ENCODE peak calls at places on chromosomes 11 and 22, in six cellular contexts. V, E, X, R, A and O are unnamed samples. For H3K4me1, the result is how much of the 10 kb centered on the place peaks cover.

GRCh38 chr22:17368727-17369552 is at the start of gene CECR2:
- DNase-seq in V (peak), A (peak), X (no peak), R (peak), E (peak), O (peak)

GRCh38 chr22:36221799-36222751 is 17.3 kb downstream of the APOL2 start:
- DNase-seq in V (no peak), X (peak), A (peak), R (peak), E (no peak), O (peak)

GRCh38 chr11:68813778-68814177 is 27.9 kb downstream of the CPT1A start:
- DNase-seq in V (no peak), X (no peak), R (peak), E (no peak), A (no peak), O (no peak)

GRCh38 chr11:70527429-70528045 is 129.2 kb downstream of the CTTN start:
- DNase-seq in E (no peak), R (peak), V (no peak), A (no peak), X (no peak), O (no peak)

GRCh38 chr11:36258730-36259360 is 30.4 kb downstream of the COMMD9 start:
- DNase-seq in E (peak), A (peak), X (peak), V (no peak), R (no peak), O (peak)

GRCh38 chr11:104093426-104094280 is 57.2 kb downstream of the DDI1 start:
- DNase-seq in A (no peak), E (no peak), V (no peak), R (no peak), X (no peak), O (no peak)

GRCh38 chr22:50485221-50486131 is 1.2 kb upstream of the MIOX start:
- DNase-seq in E (no peak), X (peak), V (no peak), R (no peak), A (no peak), O (no peak)

GRCh38 chr11:36233226-36233625 is 56.0 kb downstream of the COMMD9 start:
- DNase-seq in V (no peak), X (no peak), E (no peak), R (no peak), A (no peak), O (no peak)

GRCh38 chr11:121696177-121696863 is 243.6 kb upstream of the SORL1-AS1 start:
- DNase-seq in V (no peak), R (no peak), E (peak), X (no peak), A (peak), O (no peak)

GRCh38 chr11:12418019-12418611 is 40.7 kb downstream of the PARVA start:
- DNase-seq in X (no peak), V (no peak), E (no peak), R (no peak), A (peak), O (no peak)

GRCh38 chr11:2366271-2366670 is 10.8 kb upstream of the CD81 start:
- DNase-seq in E (no peak), X (no peak), A (no peak), R (no peak), V (no peak), O (no peak)

GRCh38 chr22:28442264-28442950 is 237.2 kb downstream of the TTC28 start:
- DNase-seq in A (peak), R (peak), V (peak), E (peak), X (peak), O (peak)

GRCh38 chr11:44006882-44007495 is 40.8 kb upstream of the ACCSL start:
- DNase-seq in V (no peak), X (peak), E (peak), R (no peak), A (no peak), O (no peak)

GRCh38 chr11:67301951-67302516 is 1.3 kb upstream of the SSH3 start:
- DNase-seq in R (peak), V (peak), E (peak), A (peak), X (peak), O (peak)

GRCh38 chr11:71055925-71056324 is 196.5 kb downstream of the SHANK2 start:
- DNase-seq in R (no peak), X (no peak), A (no peak), V (no peak), E (no peak), O (no peak)

GRCh38 chr11:128494418-128495332 is 92.7 kb downstream of the ETS1 start:
- DNase-seq in X (no peak), R (no peak), A (no peak), V (no peak), E (no peak), O (no peak)
- H3K4me1 ChIP-seq in X (half or more), R (half or more), A (under half), V (under half), E (half or more), O (under half)

GRCh38 chr11:16494918-16495691 is 138.8 kb upstream of the SOX6 start:
- DNase-seq in R (no peak), A (no peak), E (no peak), X (no peak), V (no peak), O (no peak)
- TF ChIP-seq POLR2AphosphoS5 in R (no peak), A (no peak), E (no peak), X (no peak), V (no peak), O (no peak)

GRCh38 chr22:39173787-39174497 is 21.5 kb upstream of the CBX7 start:
- DNase-seq in R (peak), E (no peak), V (no peak), X (no peak), A (no peak), O (peak)
- H3K4me1 ChIP-seq in R (half or more), E (half or more), V (under half), X (under half), A (under half), O (under half)

GRCh38 chr22:23970816-23971482 is 3.3 kb downstream of the DDT start:
- DNase-seq in X (no peak), A (no peak), R (no peak), E (peak), V (no peak), O (no peak)
- TF ChIP-seq POLR2AphosphoS5 in X (no peak), A (no peak), R (peak), E (no peak), V (no peak), O (no peak)

GRCh38 chr22:22884010-22884887 is 3.4 kb upstream of the IGLL5 start:
- DNase-seq in E (no peak), R (no peak), X (peak), V (no peak), A (peak), O (peak)
- H3K4me1 ChIP-seq in E (under half), R (under half), X (under half), V (under half), A (under half), O (under half)

GRCh38 chr11:61406991-61407728 is 14.8 kb downstream of the TMEM216 start:
- DNase-seq in X (no peak), A (no peak), E (no peak), V (no peak), R (no peak), O (no peak)
- TF ChIP-seq POLR2AphosphoS5 in X (no peak), A (no peak), E (no peak), V (no peak), R (no peak), O (no peak)

DNA sequence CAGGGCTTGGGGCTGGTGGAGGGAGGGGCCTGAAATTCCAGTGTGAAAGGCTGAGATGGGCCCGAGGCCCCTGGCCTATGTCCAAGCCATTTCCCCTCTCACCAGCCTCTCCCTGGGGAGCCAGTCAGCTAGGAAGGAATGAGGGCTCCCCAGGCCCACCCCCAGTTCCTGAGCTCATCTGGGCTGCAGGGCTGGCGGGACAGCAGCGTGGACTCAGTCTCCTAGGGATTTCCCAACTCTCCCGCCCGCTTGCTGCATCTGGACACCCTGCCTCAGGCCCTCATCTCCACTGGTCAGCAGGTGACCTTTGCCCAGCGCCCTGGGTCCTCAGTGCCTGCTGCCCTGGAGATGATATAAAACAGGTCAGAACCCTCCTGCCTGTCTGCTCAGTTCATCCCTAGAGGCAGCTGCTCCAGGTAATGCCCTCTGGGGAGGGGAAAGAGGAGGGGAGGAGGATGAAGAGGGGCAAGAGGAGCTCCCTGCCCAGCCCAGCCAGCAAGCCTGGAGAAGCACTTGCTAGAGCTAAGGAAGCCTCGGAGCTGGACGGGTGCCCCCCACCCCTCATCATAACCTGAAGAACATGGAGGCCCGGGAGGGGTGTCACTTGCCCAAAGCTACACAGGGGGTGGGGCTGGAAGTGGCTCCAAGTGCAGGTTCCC is at the start of gene APOC3:
- DNase-seq in A (no peak), R (no peak), X (no peak), E (peak), V (no peak), O (no peak)
- H3K4me1 ChIP-seq in A (under half), R (under half), X (under half), E (under half), V (under half), O (under half)

DNA sequence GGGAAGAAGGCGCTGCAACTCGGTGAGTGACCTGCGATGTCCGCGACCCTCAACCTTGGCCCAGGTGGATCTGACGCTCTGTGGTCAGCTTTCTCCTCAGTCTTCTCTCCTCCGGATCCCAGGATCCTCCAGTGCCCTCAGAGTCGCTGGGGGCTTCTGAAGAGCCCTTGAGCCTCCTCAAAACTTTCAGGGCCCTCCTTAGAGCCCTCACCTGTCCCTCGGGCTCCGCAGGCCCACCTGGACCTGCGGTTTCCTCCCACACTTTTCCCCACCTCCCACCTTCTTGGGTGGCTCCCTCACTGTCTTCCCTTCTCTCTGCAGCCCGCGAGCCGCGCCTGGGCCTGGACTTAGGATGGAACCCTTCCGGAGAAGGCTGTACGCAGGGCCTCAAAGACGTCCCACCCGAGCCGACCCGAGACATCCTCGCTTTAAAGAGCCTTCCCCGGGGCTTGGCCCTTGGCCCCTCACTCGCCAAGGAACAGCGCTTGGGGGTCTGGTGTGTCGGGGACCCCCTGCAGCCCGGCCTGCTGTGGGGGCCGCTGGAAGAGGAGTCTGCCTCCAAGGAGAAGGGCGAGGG is 335 bp downstream of the ZNF408 start:
- DNase-seq in A (peak), E (no peak), X (no peak), R (peak), V (no peak), O (no peak)
- TF ChIP-seq POLR2AphosphoS5 in A (peak), E (no peak), X (no peak), R (no peak), V (no peak), O (no peak)

GRCh38 chr22:20211997-20212753 is 55.9 kb downstream of the RTN4R start:
- DNase-seq in A (no peak), R (no peak), E (peak), X (peak), V (no peak), O (peak)
- H3K4me1 ChIP-seq in A (under half), R (half or more), E (under half), X (half or more), V (under half), O (under half)

GRCh38 chr11:74460481-74461154 is 6.7 kb downstream of the KCNE3 start:
- DNase-seq in A (peak), X (no peak), R (no peak), E (no peak), V (no peak), O (no peak)
- TF ChIP-seq POLR2AphosphoS5 in A (no peak), X (no peak), R (no peak), E (no peak), V (no peak), O (no peak)